ENCODE peak calls at places on chromosomes 13 and 19, in seven cellular contexts. F, D, P, E, U, R and O are unnamed samples.

GRCh38 chr13:103282571-103283450 is 216.6 kb upstream of the SLC10A2 start:
- DNase-seq in F (no peak), D (peak), P (peak), E (no peak), U (no peak), R (no peak), O (no peak)

GRCh38 chr13:27076411-27076810 is 95.2 kb downstream of the USP12 start:
- DNase-seq in F (no peak), D (peak), P (no peak), E (no peak), U (no peak), R (no peak), O (no peak)

GRCh38 chr13:26658491-26658890 is 101.0 kb downstream of the WASF3 start:
- DNase-seq in F (no peak), D (no peak), P (no peak), E (no peak), U (no peak), R (no peak), O (no peak)

GRCh38 chr19:43470288-43470687 is 4.9 kb upstream of the LYPD3 start:
- DNase-seq in F (no peak), D (peak), P (peak), E (no peak), U (no peak), R (peak), O (no peak)

GRCh38 chr13:114067381-114067885 is 65.0 kb downstream of the RASA3 start:
- DNase-seq in F (no peak), D (peak), P (peak), E (no peak), U (no peak), R (peak), O (peak)

GRCh38 chr19:15290149-15290548 is 42.2 kb downstream of the BRD4 start:
- DNase-seq in F (no peak), D (no peak), P (no peak), E (no peak), U (no peak), R (no peak), O (no peak)

GRCh38 chr13:98251708-98252107 is 74.6 kb upstream of the RNF113B start:
- DNase-seq in F (no peak), D (no peak), P (no peak), E (no peak), U (no peak), R (no peak), O (no peak)

GRCh38 chr19:57587529-57587928 is 3.6 kb downstream of the ZIK1 start:
- DNase-seq in F (no peak), D (peak), P (peak), E (no peak), U (no peak), R (no peak), O (no peak)

GRCh38 chr13:73579574-73580274 is 520.9 kb downstream of the KLF5 start:
- DNase-seq in F (no peak), D (no peak), P (no peak), E (no peak), U (no peak), R (no peak), O (no peak)

GRCh38 chr19:29206453-29206852 is 6.5 kb downstream of the UQCRFS1 start:
- DNase-seq in F (no peak), D (no peak), P (no peak), E (no peak), U (no peak), R (no peak), O (no peak)